ENCODE peak calls at places on chromosomes 16 and 17, in seven cellular contexts. K is CD8-positive, alpha-beta memory T cell; A is effector memory CD4-positive, alpha-beta T cell; Q is spleen; I is HAP-1; V is adrenal gland; Z is endothelial cell of umbilical vein. R is an unnamed sample.

GRCh38 chr17:4856937-4857314 is 23.8 kb downstream of the MINK1 start:
- DNase-seq in A (no peak), Q (no peak), K (no peak), I (no peak), Z (no peak), V (no peak), R (no peak)

GRCh38 chr17:72176902-72177660 is 56.3 kb downstream of the SOX9 start:
- DNase-seq in V (no peak), K (no peak), I (no peak), Z (no peak), A (no peak), Q (no peak), R (no peak)

GRCh38 chr17:46841561-46842379 is 9.6 kb upstream of the WNT9B start:
- DNase-seq in Z (no peak), K (no peak), Q (no peak), I (no peak), V (no peak), A (no peak), R (no peak)

GRCh38 chr16:58230259-58230658 is 32.4 kb upstream of the CSNK2A2 start:
- DNase-seq in I (no peak), Q (no peak), Z (no peak), A (no peak), V (no peak), K (no peak), R (no peak)

GRCh38 chr17:10352866-10353265 is 19.9 kb downstream of the MYH13 start:
- DNase-seq in Q (no peak), K (no peak), A (no peak), I (no peak), Z (no peak), V (no peak), R (peak)

GRCh38 chr16:27334192-27334764 is 20.5 kb downstream of the IL4R start:
- DNase-seq in K (no peak), Z (no peak), I (no peak), Q (no peak), V (no peak), A (no peak), R (no peak)

GRCh38 chr17:45320931-45321461 is 4.2 kb upstream of the MAP3K14 start:
- DNase-seq in I (no peak), K (no peak), A (no peak), V (peak), Z (peak), Q (no peak), R (no peak)

GRCh38 chr17:9124554-9124935 is 103.2 kb downstream of the NTN1 start:
- DNase-seq in Z (no peak), I (no peak), Q (no peak), K (no peak), A (no peak), V (no peak), R (no peak)

GRCh38 chr17:38591759-38592241 is 14.0 kb downstream of the SRCIN1 start:
- DNase-seq in I (no peak), A (no peak), Q (no peak), K (no peak), V (no peak), Z (no peak), R (peak)

GRCh38 chr16:88703486-88704309 is 2.5 kb downstream of the RNF166 start:
- DNase-seq in A (peak), Q (peak), K (peak), V (peak), I (no peak), Z (peak), R (peak)

GRCh38 chr17:6269474-6269873 is 165.4 kb downstream of the AIPL1 start:
- DNase-seq in V (peak), K (no peak), A (no peak), I (peak), Q (no peak), Z (peak), R (peak)

GRCh38 chr16:19348578-19349315 is 63.2 kb downstream of the CLEC19A start:
- DNase-seq in A (no peak), Q (no peak), K (no peak), Z (no peak), I (no peak), V (no peak), R (no peak)

GRCh38 chr17:57962441-57963148 is 7.4 kb upstream of the CUEDC1 start:
- DNase-seq in Q (no peak), V (no peak), A (no peak), Z (no peak), I (no peak), K (no peak), R (no peak)

GRCh38 chr16:49800876-49801275 is 55.0 kb downstream of the ZNF423 start:
- DNase-seq in A (no peak), I (no peak), Q (no peak), Z (no peak), V (no peak), K (no peak), R (no peak)

GRCh38 chr16:356756-357155 is 4.2 kb upstream of the AXIN1 start:
- DNase-seq in K (no peak), I (no peak), V (no peak), Q (no peak), Z (no peak), A (no peak), R (no peak)

GRCh38 chr16:68041783-68042182 is 18.7 kb downstream of the DUS2 start:
- DNase-seq in I (no peak), A (no peak), V (no peak), Z (no peak), K (no peak), Q (no peak), R (no peak)

GRCh38 chr17:83183951-83184506 is 104.6 kb downstream of the METRNL start:
- DNase-seq in A (no peak), Z (peak), Q (no peak), I (no peak), K (no peak), V (no peak), R (no peak)

GRCh38 chr16:23385441-23385840 is 67.5 kb downstream of the COG7 start:
- DNase-seq in I (no peak), Q (no peak), Z (no peak), V (no peak), A (no peak), K (no peak), R (no peak)

GRCh38 chr17:51653902-51654301 is 393.6 kb downstream of the UTP18 start:
- DNase-seq in Z (no peak), I (no peak), Q (no peak), A (no peak), K (no peak), V (no peak), R (no peak)

GRCh38 chr17:57975044-57975443 is 13.0 kb downstream of the VEZF1 start:
- DNase-seq in Q (no peak), K (no peak), Z (no peak), V (no peak), I (no peak), A (no peak), R (no peak)

DNA sequence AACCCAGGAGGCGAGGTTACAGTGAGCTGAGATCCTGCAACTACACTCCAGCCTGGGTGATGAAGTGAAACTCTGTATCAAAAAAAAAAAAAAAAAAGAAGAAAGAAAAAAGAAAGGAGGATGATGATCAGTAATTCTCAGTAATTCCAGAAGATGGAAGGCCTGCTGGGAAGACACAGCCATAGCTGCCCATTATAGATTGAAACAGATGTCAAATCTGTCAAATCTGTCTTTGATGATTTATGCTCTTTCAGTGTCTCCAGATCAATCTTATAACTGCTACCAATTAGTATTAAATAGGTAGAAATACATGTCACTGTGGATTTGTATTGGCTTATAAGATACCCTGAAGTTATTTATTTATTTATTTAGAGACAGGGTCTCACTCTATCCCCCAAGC is 42.9 kb upstream of the CPPED1 start:
- DNase-seq in K (no peak), I (no peak), Q (no peak), A (no peak), V (no peak), Z (no peak), R (no peak)
- H3K4me3 ChIP-seq in K (no peak), I (no peak), Q (no peak), A (no peak), V (no peak), Z (no peak), R (no peak)

GRCh38 chr17:81388091-81388611 is 7.1 kb upstream of the BAHCC1 start:
- DNase-seq in K (no peak), Z (no peak), I (no peak), A (no peak), V (no peak), Q (no peak), R (no peak)

GRCh38 chr17:81390436-81391214 is 4.6 kb upstream of the BAHCC1 start:
- DNase-seq in Q (no peak), V (no peak), Z (no peak), K (no peak), I (no peak), A (no peak), R (no peak)

GRCh38 chr17:81390029-81390428 is 5.2 kb upstream of the BAHCC1 start:
- DNase-seq in Z (no peak), V (no peak), A (no peak), K (no peak), I (no peak), Q (no peak), R (no peak)

GRCh38 chr17:81388612-81389367 is 6.5 kb upstream of the BAHCC1 start:
- DNase-seq in I (no peak), Q (no peak), A (no peak), K (no peak), V (peak), Z (no peak), R (no peak)

GRCh38 chr17:81389585-81389984 is 5.7 kb upstream of the BAHCC1 start:
- DNase-seq in I (no peak), K (no peak), V (no peak), Q (no peak), A (no peak), Z (no peak), R (no peak)
- H3K4me3 ChIP-seq in I (no peak), K (no peak), V (no peak), Q (no peak), A (no peak), Z (no peak), R (no peak)

GRCh38 chr17:76672270-76672851 is 28.8 kb upstream of the ST6GALNAC1 start:
- DNase-seq in V (no peak), A (no peak), Z (no peak), I (no peak), Q (no peak), K (no peak), R (no peak)
- H3K4me3 ChIP-seq in V (peak), A (peak), Z (peak), I (peak), Q (peak), K (peak), R (peak)

GRCh38 chr17:80608326-80608725 is 63.7 kb downstream of the RPTOR start:
- DNase-seq in V (no peak), I (no peak), Z (no peak), A (no peak), K (no peak), Q (no peak), R (no peak)
- H3K4me3 ChIP-seq in V (no peak), I (no peak), Z (no peak), A (no peak), K (no peak), Q (no peak), R (no peak)

GRCh38 chr17:64390066-64390465 is 594 bp downstream of the PECAM1 start:
- DNase-seq in A (no peak), Q (no peak), I (no peak), Z (no peak), K (no peak), V (no peak), R (no peak)
- H3K4me3 ChIP-seq in A (no peak), Q (peak), I (no peak), Z (peak), K (peak), V (peak), R (no peak)